ENCODE peak calls at places on chromosome 21, in seven cellular contexts. One of them, this sample, is unnamed.

GRCh38 chr21:35382696-35383095 is 333.6 kb upstream of the RUNX1 start:
- DNase-seq in lung microvascular endothelial cell: no peak
- DNase-seq in CD4-positive, alpha-beta memory T cell: no peak
- DNase-seq in GM23248: no peak
- DNase-seq in ureter: no peak
- DNase-seq in amygdala: no peak
- DNase-seq in brain microvascular endothelial cell: peak; percentile 58
- DNase-seq in this sample: no peak

GRCh38 chr21:42925114-42925907 is at the start of gene ERVH48-1:
- DNase-seq in CD4-positive, alpha-beta memory T cell: no peak
- DNase-seq in brain microvascular endothelial cell: no peak
- DNase-seq in GM23248: no peak
- DNase-seq in lung microvascular endothelial cell: no peak
- DNase-seq in ureter: no peak
- DNase-seq in amygdala: no peak
- DNase-seq in this sample: no peak

GRCh38 chr21:43345746-43346409 is 81.1 kb downstream of the SIK1 start:
- DNase-seq in ureter: peak; percentile 75
- DNase-seq in lung microvascular endothelial cell: peak; percentile 89
- DNase-seq in CD4-positive, alpha-beta memory T cell: no peak
- DNase-seq in amygdala: no peak
- DNase-seq in brain microvascular endothelial cell: peak; percentile 67
- DNase-seq in GM23248: peak; percentile 79
- DNase-seq in this sample: no peak

GRCh38 chr21:34029724-34030528 is 43.5 kb upstream of the MRPS6 start:
- DNase-seq in amygdala: no peak
- DNase-seq in GM23248: peak; percentile 91
- DNase-seq in brain microvascular endothelial cell: peak; percentile 86
- DNase-seq in lung microvascular endothelial cell: peak; percentile 89
- DNase-seq in CD4-positive, alpha-beta memory T cell: peak; percentile 30
- DNase-seq in ureter: no peak
- DNase-seq in this sample: peak; percentile 22

GRCh38 chr21:43664358-43664757 is 5.0 kb downstream of the RRP1B start:
- DNase-seq in GM23248: no peak
- DNase-seq in ureter: no peak
- DNase-seq in amygdala: no peak
- DNase-seq in CD4-positive, alpha-beta memory T cell: no peak
- DNase-seq in brain microvascular endothelial cell: no peak
- DNase-seq in lung microvascular endothelial cell: peak; percentile 75
- DNase-seq in this sample: no peak

GRCh38 chr21:37784591-37785318 is 131.5 kb downstream of the KCNJ6 start:
- DNase-seq in CD4-positive, alpha-beta memory T cell: no peak
- DNase-seq in brain microvascular endothelial cell: peak; percentile 30
- DNase-seq in ureter: no peak
- DNase-seq in GM23248: peak; percentile 51
- DNase-seq in amygdala: no peak
- DNase-seq in lung microvascular endothelial cell: no peak
- DNase-seq in this sample: no peak

GRCh38 chr21:45111703-45112102 is 37.3 kb downstream of the ADARB1 start:
- DNase-seq in GM23248: no peak
- DNase-seq in amygdala: no peak
- DNase-seq in lung microvascular endothelial cell: no peak
- DNase-seq in ureter: no peak
- DNase-seq in CD4-positive, alpha-beta memory T cell: no peak
- DNase-seq in brain microvascular endothelial cell: no peak
- DNase-seq in this sample: no peak

GRCh38 chr21:33642896-33643657 is 776 bp downstream of the ITSN1 start:
- DNase-seq in brain microvascular endothelial cell: no peak
- DNase-seq in lung microvascular endothelial cell: no peak
- DNase-seq in GM23248: peak; percentile 57
- DNase-seq in amygdala: no peak
- DNase-seq in CD4-positive, alpha-beta memory T cell: peak; percentile 11
- DNase-seq in ureter: no peak
- DNase-seq in this sample: no peak

GRCh38 chr21:19609611-19610010 is 1206.0 kb upstream of the TMPRSS15 start:
- DNase-seq in lung microvascular endothelial cell: no peak
- DNase-seq in brain microvascular endothelial cell: no peak
- DNase-seq in CD4-positive, alpha-beta memory T cell: no peak
- DNase-seq in GM23248: no peak
- DNase-seq in ureter: no peak
- DNase-seq in amygdala: no peak
- DNase-seq in this sample: no peak

GRCh38 chr21:29656504-29657227 is 283.1 kb downstream of the GRIK1 start:
- DNase-seq in lung microvascular endothelial cell: peak; percentile 89
- DNase-seq in GM23248: peak; percentile 69
- DNase-seq in amygdala: no peak
- DNase-seq in CD4-positive, alpha-beta memory T cell: no peak
- DNase-seq in ureter: no peak
- DNase-seq in brain microvascular endothelial cell: peak; percentile 76
- DNase-seq in this sample: no peak

GRCh38 chr21:34372321-34372720 is 3.0 kb upstream of the SMIM11 start:
- DNase-seq in brain microvascular endothelial cell: no peak
- DNase-seq in amygdala: no peak
- DNase-seq in GM23248: no peak
- DNase-seq in ureter: no peak
- DNase-seq in CD4-positive, alpha-beta memory T cell: no peak
- DNase-seq in lung microvascular endothelial cell: no peak
- DNase-seq in this sample: no peak

GRCh38 chr21:41227357-41228005 is 59.5 kb downstream of the BACE2 start:
- DNase-seq in GM23248: no peak
- DNase-seq in lung microvascular endothelial cell: no peak
- DNase-seq in amygdala: no peak
- DNase-seq in ureter: no peak
- DNase-seq in CD4-positive, alpha-beta memory T cell: no peak
- DNase-seq in brain microvascular endothelial cell: no peak
- DNase-seq in this sample: no peak

GRCh38 chr21:34889537-34890257 is 159.4 kb downstream of the RUNX1 start:
- DNase-seq in ureter: peak; percentile 78
- DNase-seq in CD4-positive, alpha-beta memory T cell: peak; percentile 77
- DNase-seq in brain microvascular endothelial cell: peak; percentile 63
- DNase-seq in lung microvascular endothelial cell: peak; percentile 84
- DNase-seq in GM23248: peak; percentile 94
- DNase-seq in amygdala: no peak
- DNase-seq in this sample: no peak

GRCh38 chr21:34881894-34882371 is 167.2 kb downstream of the RUNX1 start:
- DNase-seq in GM23248: peak; percentile 86
- DNase-seq in brain microvascular endothelial cell: no peak
- DNase-seq in amygdala: no peak
- DNase-seq in ureter: no peak
- DNase-seq in CD4-positive, alpha-beta memory T cell: no peak
- DNase-seq in lung microvascular endothelial cell: peak; percentile 56
- DNase-seq in this sample: no peak

GRCh38 chr21:42518216-42518615 is 4.6 kb downstream of the SLC37A1 start:
- DNase-seq in ureter: no peak
- DNase-seq in CD4-positive, alpha-beta memory T cell: no peak
- DNase-seq in brain microvascular endothelial cell: peak; percentile 89
- DNase-seq in amygdala: no peak
- DNase-seq in GM23248: peak; percentile 26
- DNase-seq in lung microvascular endothelial cell: no peak
- DNase-seq in this sample: no peak

GRCh38 chr21:43936186-43936967 is 71.4 kb downstream of the AGPAT3 start:
- DNase-seq in brain microvascular endothelial cell: no peak
- DNase-seq in amygdala: no peak
- DNase-seq in ureter: no peak
- DNase-seq in GM23248: peak; percentile 61
- DNase-seq in CD4-positive, alpha-beta memory T cell: no peak
- DNase-seq in lung microvascular endothelial cell: no peak
- DNase-seq in this sample: no peak

GRCh38 chr21:26116456-26117011 is 54.0 kb downstream of the APP start:
- DNase-seq in amygdala: no peak
- DNase-seq in CD4-positive, alpha-beta memory T cell: no peak
- DNase-seq in ureter: no peak
- DNase-seq in brain microvascular endothelial cell: no peak
- DNase-seq in GM23248: peak; percentile 80
- DNase-seq in lung microvascular endothelial cell: no peak
- DNase-seq in this sample: peak; percentile 50

GRCh38 chr21:36928960-36929359 is 37.5 kb downstream of the HLCS start:
- DNase-seq in brain microvascular endothelial cell: no peak
- DNase-seq in CD4-positive, alpha-beta memory T cell: no peak
- DNase-seq in GM23248: no peak
- DNase-seq in amygdala: no peak
- DNase-seq in ureter: no peak
- DNase-seq in lung microvascular endothelial cell: no peak
- DNase-seq in this sample: no peak

GRCh38 chr21:28113718-28114117 is 879.0 kb downstream of the LTN1 start:
- DNase-seq in CD4-positive, alpha-beta memory T cell: no peak
- DNase-seq in amygdala: no peak
- DNase-seq in brain microvascular endothelial cell: no peak
- DNase-seq in ureter: no peak
- DNase-seq in GM23248: no peak
- DNase-seq in lung microvascular endothelial cell: no peak
- DNase-seq in this sample: no peak

GRCh38 chr21:17045214-17045835 is 467.5 kb upstream of the CXADR start:
- DNase-seq in lung microvascular endothelial cell: peak; percentile 53
- DNase-seq in brain microvascular endothelial cell: peak; percentile 1
- DNase-seq in ureter: no peak
- DNase-seq in CD4-positive, alpha-beta memory T cell: no peak
- DNase-seq in amygdala: no peak
- DNase-seq in GM23248: peak; percentile 53
- DNase-seq in this sample: no peak

GRCh38 chr21:35840197-35840799 is 220.0 kb downstream of the SETD4 start:
- DNase-seq in CD4-positive, alpha-beta memory T cell: peak; percentile 43
- DNase-seq in ureter: peak; percentile 58
- DNase-seq in brain microvascular endothelial cell: peak; percentile 79
- DNase-seq in amygdala: no peak
- DNase-seq in GM23248: peak; percentile 83
- DNase-seq in lung microvascular endothelial cell: peak; percentile 91
- DNase-seq in this sample: peak; percentile 78

GRCh38 chr21:37373539-37373938 is 7.0 kb downstream of the DYRK1A start:
- DNase-seq in CD4-positive, alpha-beta memory T cell: no peak
- DNase-seq in brain microvascular endothelial cell: no peak
- DNase-seq in lung microvascular endothelial cell: no peak
- DNase-seq in amygdala: no peak
- DNase-seq in GM23248: no peak
- DNase-seq in ureter: no peak
- DNase-seq in this sample: no peak

GRCh38 chr21:33668180-33668579 is 25.9 kb downstream of the ITSN1 start:
- DNase-seq in CD4-positive, alpha-beta memory T cell: no peak
- DNase-seq in brain microvascular endothelial cell: peak; percentile 24
- DNase-seq in GM23248: peak; percentile 57
- DNase-seq in amygdala: no peak
- DNase-seq in lung microvascular endothelial cell: no peak
- DNase-seq in ureter: no peak
- DNase-seq in this sample: no peak

GRCh38 chr21:46295177-46295711 is 9.1 kb downstream of the YBEY start:
- DNase-seq in ureter: no peak
- DNase-seq in lung microvascular endothelial cell: peak; percentile 31
- DNase-seq in amygdala: no peak
- DNase-seq in GM23248: peak; percentile 30
- DNase-seq in CD4-positive, alpha-beta memory T cell: no peak
- DNase-seq in brain microvascular endothelial cell: peak; percentile 46
- DNase-seq in this sample: no peak

GRCh38 chr21:45831991-45832740 is 149.4 kb upstream of the COL6A1 start:
- DNase-seq in amygdala: no peak
- DNase-seq in CD4-positive, alpha-beta memory T cell: no peak
- DNase-seq in brain microvascular endothelial cell: no peak
- DNase-seq in GM23248: peak; percentile 50
- DNase-seq in ureter: no peak
- DNase-seq in lung microvascular endothelial cell: no peak
- DNase-seq in this sample: no peak

This sample was measured in AG09319.